ENCODE peak calls at places on chromosomes 3 and 15, in seven cellular contexts. One of them, this sample, is unnamed.

GRCh38 chr3:129596194-129597086 is 10.0 kb downstream of the PLXND1 start:
- DNase-seq in NCI-H1105 treated with DMSO at 0.1 percent for 48 hours: no peak
- DNase-seq in dorsolateral prefrontal cortex: peak
- DNase-seq in caudate nucleus: peak
- DNase-seq in choroid plexus epithelial cell: peak
- DNase-seq in pancreas: no peak
- DNase-seq in H7: peak
- DNase-seq in this sample: peak

GRCh38 chr3:139893264-139893962 is 41.6 kb upstream of the CLSTN2 start:
- DNase-seq in NCI-H1105 treated with DMSO at 0.1 percent for 48 hours: no peak
- DNase-seq in dorsolateral prefrontal cortex: no peak
- DNase-seq in caudate nucleus: no peak
- DNase-seq in choroid plexus epithelial cell: peak
- DNase-seq in pancreas: no peak
- DNase-seq in H7: no peak
- DNase-seq in this sample: no peak

GRCh38 chr3:45666729-45667440 is 22.3 kb upstream of the SACM1L start:
- DNase-seq in NCI-H1105 treated with DMSO at 0.1 percent for 48 hours: no peak
- DNase-seq in dorsolateral prefrontal cortex: no peak
- DNase-seq in caudate nucleus: no peak
- DNase-seq in choroid plexus epithelial cell: peak
- DNase-seq in pancreas: peak
- DNase-seq in H7: no peak
- DNase-seq in this sample: no peak

GRCh38 chr15:29612096-29612495 is 210.2 kb downstream of the TJP1 start:
- DNase-seq in NCI-H1105 treated with DMSO at 0.1 percent for 48 hours: no peak
- DNase-seq in dorsolateral prefrontal cortex: no peak
- DNase-seq in caudate nucleus: no peak
- DNase-seq in choroid plexus epithelial cell: peak
- DNase-seq in pancreas: no peak
- DNase-seq in H7: peak
- DNase-seq in this sample: no peak

GRCh38 chr3:193894121-193894863 is 241.7 kb upstream of the HES1 start:
- DNase-seq in NCI-H1105 treated with DMSO at 0.1 percent for 48 hours: no peak
- DNase-seq in dorsolateral prefrontal cortex: no peak
- DNase-seq in caudate nucleus: no peak
- DNase-seq in choroid plexus epithelial cell: no peak
- DNase-seq in pancreas: no peak
- DNase-seq in H7: no peak
- DNase-seq in this sample: no peak

GRCh38 chr3:14876942-14877341 is 58.2 kb downstream of the FGD5 start:
- DNase-seq in NCI-H1105 treated with DMSO at 0.1 percent for 48 hours: no peak
- DNase-seq in dorsolateral prefrontal cortex: no peak
- DNase-seq in caudate nucleus: no peak
- DNase-seq in choroid plexus epithelial cell: peak
- DNase-seq in pancreas: no peak
- DNase-seq in H7: no peak
- DNase-seq in this sample: no peak

GRCh38 chr3:38219609-38220197 is 45.9 kb upstream of the SLC22A13 start:
- DNase-seq in NCI-H1105 treated with DMSO at 0.1 percent for 48 hours: no peak
- DNase-seq in dorsolateral prefrontal cortex: no peak
- DNase-seq in caudate nucleus: no peak
- DNase-seq in choroid plexus epithelial cell: no peak
- DNase-seq in pancreas: no peak
- DNase-seq in H7: no peak
- DNase-seq in this sample: no peak

GRCh38 chr3:32545305-32545704 is 25.4 kb downstream of the DYNC1LI1 start:
- DNase-seq in NCI-H1105 treated with DMSO at 0.1 percent for 48 hours: no peak
- DNase-seq in dorsolateral prefrontal cortex: no peak
- DNase-seq in caudate nucleus: no peak
- DNase-seq in choroid plexus epithelial cell: no peak
- DNase-seq in pancreas: no peak
- DNase-seq in H7: no peak
- DNase-seq in this sample: no peak

GRCh38 chr15:29143909-29144308 is 125.7 kb downstream of the NSMCE3 start:
- DNase-seq in NCI-H1105 treated with DMSO at 0.1 percent for 48 hours: no peak
- DNase-seq in dorsolateral prefrontal cortex: no peak
- DNase-seq in caudate nucleus: no peak
- DNase-seq in choroid plexus epithelial cell: peak
- DNase-seq in pancreas: no peak
- DNase-seq in H7: peak
- DNase-seq in this sample: no peak

This sample was measured in frontal cortex.